ENCODE peak calls at places on chromosome 4, in ten cellular contexts. G is AG10803; Q is SW480; A is CD4-positive, CD25-positive, alpha-beta regulatory T cell; R is stimulated activated CD8-positive, alpha-beta memory T cell treated with anti-CD3 and anti-CD28 coated beads, Interleukin-7, amount 100 ng/mL, for 4 hours; P is stimulated activated CD4-positive, alpha-beta T cell treated with anti-CD3 and anti-CD28 coated beads, Interleukin-2, amount 100 ng/mL, for 48 hours; L is HS-27A; I is posterior cingulate gyrus; J is GM12891; E is NCI-H1417 treated with DMSO at 0.1 percent for 48 hours. H is an unnamed sample.
A peak's percentile ranks its signal among the peaks of the same experiment; 100 is the strongest.

GRCh38 chr4:151454513-151454912 is 45.5 kb downstream of the FHIP1A start:
- DNase-seq in R (no peak), I (no peak), P (no peak), G (no peak), J (no peak), E (no peak), Q (no peak), A (no peak), L (no peak), H (no peak)

GRCh38 chr4:8705161-8706145 is 112.9 kb downstream of the CPZ start:
- DNase-seq in E (no peak), J (no peak), A (no peak), G (no peak), L (no peak), P (no peak), R (no peak), Q (no peak), I (peak; percentile 65), H (no peak)

GRCh38 chr4:107719211-107719926 is 665 bp downstream of the PAPSS1 start:
- DNase-seq in A (no peak), G (peak; percentile 26), I (no peak), P (peak; percentile 28), J (no peak), Q (peak; percentile 41), E (no peak), R (no peak), L (no peak), H (peak; percentile 26)

GRCh38 chr4:10971800-10972398 is 287.3 kb upstream of the CLNK start:
- DNase-seq in R (no peak), I (no peak), P (no peak), E (no peak), A (no peak), G (no peak), L (no peak), Q (no peak), J (no peak), H (no peak)

GRCh38 chr4:169351860-169352259 is 81.1 kb upstream of the SH3RF1 start:
- DNase-seq in G (no peak), A (no peak), R (no peak), L (no peak), Q (no peak), J (no peak), P (no peak), I (no peak), E (no peak), H (peak; percentile 66)

GRCh38 chr4:169098054-169098896 is 88.2 kb upstream of the CBR4 start:
- DNase-seq in I (no peak), L (no peak), G (no peak), J (no peak), Q (no peak), R (no peak), P (no peak), A (no peak), E (no peak), H (peak; percentile 52)

GRCh38 chr4:77692847-77693432 is 87.3 kb downstream of the CXCL13 start:
- DNase-seq in G (no peak), I (no peak), E (no peak), A (no peak), P (no peak), Q (no peak), J (no peak), R (no peak), L (no peak), H (no peak)

GRCh38 chr4:173482330-173482931 is 47.6 kb downstream of the HAND2 start:
- DNase-seq in E (no peak), J (no peak), L (no peak), P (no peak), R (no peak), I (no peak), Q (no peak), G (no peak), A (no peak), H (no peak)

GRCh38 chr4:82452026-82452425 is 21.6 kb downstream of the ENOPH1 start:
- DNase-seq in I (no peak), A (no peak), Q (no peak), E (no peak), R (no peak), P (no peak), G (no peak), J (no peak), L (no peak), H (no peak)

GRCh38 chr4:186132577-186133277 is 28.2 kb downstream of the FAM149A start:
- DNase-seq in L (no peak), G (peak; percentile 3), I (no peak), P (no peak), E (no peak), R (no peak), J (no peak), A (no peak), Q (peak; percentile 18), H (peak; percentile 22)

GRCh38 chr4:82431026-82431745 is 796 bp downstream of the ENOPH1 start:
- DNase-seq in J (peak; percentile 14), L (no peak), G (peak; percentile 40), I (no peak), P (peak; percentile 27), A (peak; percentile 33), R (no peak), Q (peak; percentile 52), E (no peak), H (peak; percentile 39)

GRCh38 chr4:186643501-186644315 is 79.9 kb downstream of the FAT1 start:
- DNase-seq in A (no peak), P (no peak), R (no peak), J (no peak), G (peak; percentile 30), L (no peak), E (no peak), I (no peak), Q (peak; percentile 60), H (peak; percentile 89)

GRCh38 chr4:34893382-34893781 is 1350.9 kb downstream of the ARAP2 start:
- DNase-seq in P (no peak), E (no peak), R (no peak), L (no peak), Q (no peak), A (no peak), G (no peak), J (no peak), I (no peak), H (no peak)

GRCh38 chr4:14000091-14000814 is 372.7 kb upstream of the BOD1L1 start:
- DNase-seq in L (no peak), Q (no peak), G (no peak), I (no peak), A (no peak), J (no peak), P (no peak), R (no peak), E (no peak), H (peak; percentile 42)

GRCh38 chr4:139889194-139889762 is 223.7 kb downstream of the MGST2 start:
- DNase-seq in P (no peak), E (no peak), I (no peak), A (no peak), J (no peak), R (no peak), L (no peak), G (no peak), Q (no peak), H (no peak)

GRCh38 chr4:3302786-3303444 is 10.1 kb downstream of the RGS12 start:
- DNase-seq in J (no peak), I (no peak), Q (no peak), G (no peak), E (no peak), A (no peak), L (no peak), R (no peak), P (no peak), H (no peak)

GRCh38 chr4:91198951-91199350 is 1071.8 kb downstream of the CCSER1 start:
- DNase-seq in Q (no peak), P (no peak), E (no peak), I (no peak), R (no peak), A (no peak), L (no peak), J (no peak), G (no peak), H (no peak)

GRCh38 chr4:58776627-58777026 is 1666.4 kb upstream of the IGFBP7 start:
- DNase-seq in G (no peak), J (no peak), R (no peak), P (no peak), A (no peak), I (no peak), Q (no peak), E (no peak), L (no peak), H (peak; percentile 90)

GRCh38 chr4:75338352-75338880 is 175.8 kb downstream of the RCHY1 start:
- DNase-seq in Q (no peak), A (no peak), J (no peak), G (no peak), L (no peak), R (no peak), E (no peak), I (no peak), P (no peak), H (peak; percentile 30)

GRCh38 chr4:173910911-173911310 is 372.6 kb downstream of the FBXO8 start:
- DNase-seq in E (no peak), J (no peak), R (no peak), L (no peak), P (no peak), Q (no peak), A (no peak), G (no peak), I (no peak), H (no peak)

GRCh38 chr4:102562995-102563394 is 61.8 kb downstream of the NFKB1 start:
- DNase-seq in E (no peak), A (no peak), I (no peak), J (no peak), P (no peak), L (no peak), G (peak; percentile 23), R (no peak), Q (no peak), H (peak; percentile 48)

GRCh38 chr4:47686294-47686872 is 151.5 kb downstream of the CORIN start:
- DNase-seq in P (peak; percentile 72), E (no peak), L (no peak), A (peak; percentile 30), G (peak; percentile 23), R (peak; percentile 40), J (peak; percentile 22), Q (peak; percentile 15), I (no peak), H (peak; percentile 38)

GRCh38 chr4:37949636-37950426 is 10.4 kb upstream of the PTTG2 start:
- DNase-seq in Q (no peak), J (no peak), I (no peak), R (no peak), A (no peak), G (no peak), L (no peak), E (no peak), P (no peak), H (no peak)

GRCh38 chr4:1472148-1472797 is 66.0 kb upstream of the NKX1-1 start:
- DNase-seq in Q (no peak), P (no peak), L (no peak), R (no peak), J (peak; percentile 5), I (peak; percentile 74), E (no peak), A (no peak), G (no peak), H (no peak)

GRCh38 chr4:115969756-115970155 is 856.3 kb upstream of the NDST4 start:
- DNase-seq in R (no peak), J (no peak), Q (no peak), A (no peak), P (no peak), L (no peak), E (no peak), I (no peak), G (no peak), H (no peak)

GRCh38 chr4:78622253-78622979 is 70.8 kb downstream of the ANXA3 start:
- DNase-seq in G (peak; percentile 48), I (no peak), A (no peak), Q (no peak), R (no peak), E (no peak), L (no peak), P (no peak), J (no peak), H (peak; percentile 73)

GRCh38 chr4:73308286-73308685 is 49.7 kb upstream of the ANKRD17 start:
- DNase-seq in L (no peak), I (no peak), P (no peak), E (no peak), G (peak; percentile 25), A (no peak), R (no peak), Q (no peak), J (no peak), H (peak; percentile 61)

GRCh38 chr4:67327245-67327860 is 217.9 kb downstream of the CENPC start:
- DNase-seq in A (no peak), L (peak; percentile 42), P (peak; percentile 42), Q (peak; percentile 38), J (peak; percentile 37), I (no peak), E (peak; percentile 5), G (peak; percentile 44), R (peak; percentile 22), H (peak; percentile 42)

H was measured in IMR-90.